ENCODE peak calls at places on chromosomes 7 and 10, in five cellular contexts. O, D, U, K and Z are unnamed samples.

GRCh38 chr7:109696723-109697122 is 1127.0 kb downstream of the DNAJB9 start:
- DNase-seq in O (no peak), D (no peak), U (no peak), K (no peak), Z (no peak)

GRCh38 chr7:91683823-91684222 is 196.7 kb downstream of the MTERF1 start:
- DNase-seq in O (no peak), D (no peak), U (no peak), K (no peak), Z (no peak)

GRCh38 chr7:122970740-122971725 is 24.5 kb downstream of the TAS2R16 start:
- DNase-seq in O (no peak), D (no peak), U (no peak), K (no peak), Z (no peak)

GRCh38 chr7:111516612-111517011 is 45.7 kb downstream of the IMMP2L start:
- DNase-seq in O (no peak), D (peak; percentile 53), U (no peak), K (no peak), Z (no peak)

GRCh38 chr7:34036069-34036920 is 131.0 kb downstream of the BMPER start:
- DNase-seq in O (no peak), D (peak; percentile 24), U (no peak), K (no peak), Z (no peak)

GRCh38 chr10:22657566-22658190 is 56.7 kb downstream of the PIP4K2A start:
- DNase-seq in O (no peak), D (no peak), U (no peak), K (no peak), Z (no peak)

GRCh38 chr7:149777551-149778326 is 4.4 kb upstream of the ZNF467 start:
- DNase-seq in O (no peak), D (no peak), U (no peak), K (no peak), Z (no peak)

GRCh38 chr10:113356794-113357687 is 195.8 kb upstream of the HABP2 start:
- DNase-seq in O (no peak), D (no peak), U (no peak), K (no peak), Z (no peak)

GRCh38 chr10:91992026-91992425 is 68.5 kb downstream of the BTAF1 start:
- DNase-seq in O (no peak), D (no peak), U (no peak), K (no peak), Z (no peak)

GRCh38 chr7:25495342-25495855 is 267.1 kb upstream of the NPVF start:
- DNase-seq in O (no peak), D (no peak), U (no peak), K (no peak), Z (no peak)

GRCh38 chr10:104254493-104255243 is at the start of gene GSTO1:
- DNase-seq in O (peak; percentile 57), D (no peak), U (peak; percentile 92), K (peak; percentile 41), Z (peak; percentile 65)

GRCh38 chr10:7945469-7946187 is 108.9 kb upstream of the GATA3 start:
- DNase-seq in O (no peak), D (no peak), U (no peak), K (no peak), Z (no peak)

GRCh38 chr10:3193751-3194150 is 21.2 kb upstream of the PITRM1 start:
- DNase-seq in O (no peak), D (no peak), U (no peak), K (no peak), Z (no peak)

GRCh38 chr10:94066411-94066810 is 72.7 kb downstream of the PLCE1 start:
- DNase-seq in O (no peak), D (no peak), U (no peak), K (no peak), Z (no peak)

GRCh38 chr10:44963772-44964633 is 4.4 kb downstream of the RASSF4 start:
- DNase-seq in O (peak; percentile 91), D (no peak), U (peak; percentile 85), K (peak; percentile 88), Z (peak; percentile 93)

GRCh38 chr10:84829121-84829520 is 500.7 kb downstream of the CCSER2 start:
- DNase-seq in O (no peak), D (no peak), U (no peak), K (no peak), Z (no peak)

GRCh38 chr10:34024708-34025425 is 690.4 kb upstream of the NRP1 start:
- DNase-seq in O (no peak), D (no peak), U (no peak), K (no peak), Z (no peak)

GRCh38 chr7:142866361-142867096 is 11.7 kb downstream of the EPHB6 start:
- DNase-seq in O (no peak), D (no peak), U (no peak), K (no peak), Z (peak; percentile 39)

GRCh38 chr7:155001756-155002410 is 1.0 kb downstream of the PAXIP1 start:
- DNase-seq in O (no peak), D (no peak), U (no peak), K (no peak), Z (no peak)

GRCh38 chr7:129089521-129090212 is 34.8 kb upstream of the TNPO3 start:
- DNase-seq in O (no peak), D (no peak), U (no peak), K (no peak), Z (no peak)

GRCh38 chr10:34299105-34299611 is 515.9 kb downstream of the PARD3 start:
- DNase-seq in O (no peak), D (no peak), U (no peak), K (no peak), Z (no peak)

GRCh38 chr7:93055543-93056107 is 62.2 kb downstream of the SAMD9 start:
- DNase-seq in O (no peak), D (no peak), U (no peak), K (no peak), Z (no peak)

GRCh38 chr7:158050441-158051371 is 536.9 kb downstream of the PTPRN2 start:
- DNase-seq in O (no peak), D (no peak), U (peak; percentile 24), K (no peak), Z (no peak)

GRCh38 chr7:14714161-14714728 is 188.3 kb downstream of the DGKB start:
- DNase-seq in O (no peak), D (no peak), U (no peak), K (no peak), Z (no peak)

GRCh38 chr10:70967591-70968588 is 79.5 kb upstream of the PCBD1 start:
- DNase-seq in O (no peak), D (no peak), U (no peak), K (no peak), Z (no peak)

GRCh38 chr7:139330333-139331030 is 10.7 kb upstream of the FMC1 start:
- DNase-seq in O (no peak), D (no peak), U (no peak), K (no peak), Z (no peak)

DNA sequence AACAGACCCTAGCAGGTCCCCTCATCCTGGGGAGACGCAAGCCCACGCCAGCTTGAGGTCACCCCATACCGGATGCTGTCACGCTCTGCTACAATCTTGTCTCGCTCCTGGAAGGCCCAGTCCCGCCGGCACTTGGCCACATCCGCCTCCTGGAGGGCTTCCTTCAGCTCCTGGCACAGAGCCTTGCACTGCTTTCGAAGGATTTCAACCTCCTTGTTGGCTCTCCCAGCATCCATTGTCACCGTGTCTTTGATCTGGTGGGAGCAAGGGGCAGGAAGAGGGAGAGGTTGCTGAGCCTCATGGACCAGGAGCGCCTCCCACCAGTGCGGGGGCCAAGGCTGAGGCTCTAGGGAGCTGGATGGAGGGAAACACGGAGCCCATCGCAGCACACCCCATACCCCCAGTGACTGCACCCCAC is 90.9 kb downstream of the DLG5 start:
- DNase-seq in O (no peak), D (no peak), U (no peak), K (no peak), Z (no peak)
- H3K27ac ChIP-seq in O (peak overlapping the region; percentile 47), D (peak overlapping the region; percentile 47), U (peak overlapping the region; percentile 48), K (no peak overlapping the region), Z (no peak overlapping the region)

DNA sequence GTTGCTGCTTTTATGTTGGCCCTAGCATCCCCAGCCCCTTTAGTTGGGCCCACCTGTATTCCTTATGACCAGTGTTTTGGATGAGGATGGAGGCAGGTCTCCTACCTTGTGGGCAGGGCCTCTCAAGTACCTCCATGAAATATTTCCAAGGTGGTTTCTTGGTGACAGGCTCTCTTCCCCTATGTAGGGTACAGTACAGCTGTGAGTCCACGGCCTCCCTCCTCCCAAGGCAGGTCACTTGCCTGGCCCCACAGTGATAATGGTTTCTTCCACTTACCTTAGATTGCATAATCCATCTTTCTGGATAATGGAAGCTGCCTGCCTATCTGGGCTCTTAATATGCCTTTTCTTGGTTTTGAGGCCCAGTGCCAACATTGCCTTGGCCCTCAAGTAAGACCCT is 110.4 kb downstream of the NT5C2 start:
- DNase-seq in O (no peak), D (no peak), U (no peak), K (no peak), Z (no peak)
- H3K27ac ChIP-seq in O (peak overlapping the region; percentile 93), D (no peak overlapping the region), U (no peak overlapping the region), K (peak overlapping the region; percentile 91), Z (peak overlapping the region; percentile 88)

DNA sequence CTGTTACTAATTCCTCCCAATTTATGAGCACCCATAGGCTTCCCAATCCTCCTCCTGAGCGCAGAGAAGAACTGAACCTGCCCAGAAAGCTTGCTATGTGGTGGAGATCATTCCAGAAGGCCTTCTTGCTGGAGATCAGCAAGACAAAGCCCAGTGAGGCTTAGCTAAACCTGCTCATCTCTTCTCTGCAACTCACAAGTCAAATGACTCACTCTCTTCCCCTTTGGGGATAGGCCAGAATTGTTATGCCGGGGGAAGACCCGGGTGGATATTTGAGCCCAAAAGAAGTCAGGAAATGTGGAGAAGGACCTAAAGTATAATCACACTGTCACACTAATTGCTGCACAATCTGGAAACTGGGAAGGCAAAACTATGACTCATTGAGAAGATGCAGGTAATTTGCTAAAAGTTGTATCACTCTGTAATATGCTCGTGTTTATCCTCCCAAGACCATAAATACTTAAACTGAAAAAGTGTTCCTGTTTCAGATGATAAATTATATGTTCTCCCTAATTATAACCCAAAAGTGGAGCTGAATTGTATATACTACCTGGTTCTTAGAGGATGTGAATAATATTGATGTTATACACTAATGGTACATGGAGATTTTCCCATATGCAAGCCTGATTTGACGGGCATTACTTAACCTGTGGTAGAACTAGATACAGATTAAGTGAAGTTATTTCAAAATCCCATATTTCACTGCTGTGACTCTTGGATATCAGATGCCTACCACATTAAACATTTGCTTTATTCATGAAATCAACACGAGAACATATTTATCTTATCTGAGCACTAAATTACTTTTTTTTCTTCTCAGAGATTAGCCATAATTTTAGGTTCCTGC is 6.4 kb downstream of the NEBL start:
- DNase-seq in O (no peak), D (no peak), U (no peak), K (no peak), Z (no peak)
- H3K27ac ChIP-seq in O (no peak overlapping the region), D (no peak overlapping the region), U (no peak overlapping the region), K (no peak overlapping the region), Z (no peak overlapping the region)

GRCh38 chr10:36886303-36886891 is 239.0 kb upstream of the ANKRD30A start:
- DNase-seq in O (no peak), D (no peak), U (no peak), K (no peak), Z (no peak)
- H3K27ac ChIP-seq in O (no peak overlapping the region), D (no peak overlapping the region), U (no peak overlapping the region), K (no peak overlapping the region), Z (no peak overlapping the region)

DNA sequence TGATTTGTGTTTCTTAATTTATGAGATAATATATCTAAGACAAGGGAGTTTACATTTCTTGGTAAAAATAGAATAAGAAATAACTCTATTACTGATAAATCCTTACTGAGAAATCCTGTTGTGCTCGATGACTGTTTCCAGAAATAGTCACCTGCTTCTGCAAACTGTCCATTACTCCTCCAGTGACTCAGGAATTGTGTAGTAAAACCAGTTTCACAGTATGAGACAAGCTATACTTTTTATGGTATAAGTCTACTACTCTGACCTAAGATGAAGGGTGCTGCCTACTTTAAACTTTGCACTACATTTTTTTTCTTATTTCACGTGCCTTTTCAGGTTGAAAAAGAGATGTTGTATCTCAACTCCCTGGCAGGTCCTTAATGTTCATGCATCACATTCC is 6.8 kb upstream of the ANKRD22 start:
- DNase-seq in O (no peak), D (peak; percentile 67), U (no peak), K (no peak), Z (no peak)
- H3K27ac ChIP-seq in O (no peak overlapping the region), D (peak overlapping the region; percentile 50), U (no peak overlapping the region), K (no peak overlapping the region), Z (no peak overlapping the region)